ENCODE peak calls at places on chromosome 3, in seven cellular contexts. One of them, this sample, is unnamed. For H3K4me1 and H3K27me3, the result is how much of the 10 kb centered on the place peaks cover.

GRCh38 chr3:113660901-113661300 is 35.5 kb downstream of the USF3 start:
- DNase-seq in HCT116: no peak
- DNase-seq in tibial artery: no peak
- DNase-seq in breast epithelium: no peak
- DNase-seq in upper lobe of right lung: no peak
- DNase-seq in adipocyte: no peak
- DNase-seq in GM23338: no peak
- DNase-seq in this sample: no peak

GRCh38 chr3:83193526-83193925 is 1432.1 kb upstream of the GBE1 start:
- DNase-seq in HCT116: no peak
- DNase-seq in tibial artery: no peak
- DNase-seq in breast epithelium: no peak
- DNase-seq in upper lobe of right lung: no peak
- DNase-seq in adipocyte: no peak
- DNase-seq in GM23338: no peak
- DNase-seq in this sample: no peak

GRCh38 chr3:186570941-186571643 is 572 bp downstream of the DNAJB11 start:
- DNase-seq in HCT116: no peak
- DNase-seq in tibial artery: no peak
- DNase-seq in breast epithelium: no peak
- DNase-seq in upper lobe of right lung: no peak
- DNase-seq in adipocyte: no peak
- DNase-seq in GM23338: peak
- DNase-seq in this sample: no peak

GRCh38 chr3:45143673-45144670 is 2.2 kb downstream of the CDCP1 start:
- DNase-seq in HCT116: no peak
- DNase-seq in tibial artery: no peak
- DNase-seq in breast epithelium: no peak
- DNase-seq in upper lobe of right lung: no peak
- DNase-seq in adipocyte: no peak
- DNase-seq in GM23338: no peak
- DNase-seq in this sample: no peak

GRCh38 chr3:125403789-125404188 is 28.7 kb upstream of the ZNF148 start:
- DNase-seq in HCT116: no peak
- DNase-seq in tibial artery: no peak
- DNase-seq in breast epithelium: no peak
- DNase-seq in upper lobe of right lung: no peak
- DNase-seq in adipocyte: peak
- DNase-seq in GM23338: peak
- DNase-seq in this sample: no peak

GRCh38 chr3:161660706-161661105 is 164.1 kb downstream of the OTOL1 start:
- DNase-seq in HCT116: no peak
- DNase-seq in tibial artery: no peak
- DNase-seq in breast epithelium: no peak
- DNase-seq in upper lobe of right lung: no peak
- DNase-seq in adipocyte: no peak
- DNase-seq in GM23338: no peak
- DNase-seq in this sample: no peak

GRCh38 chr3:36923981-36924747 is 20.7 kb downstream of the TRANK1 start:
- DNase-seq in HCT116: no peak
- DNase-seq in tibial artery: no peak
- DNase-seq in breast epithelium: no peak
- DNase-seq in upper lobe of right lung: no peak
- DNase-seq in adipocyte: no peak
- DNase-seq in GM23338: no peak
- DNase-seq in this sample: no peak

GRCh38 chr3:41328916-41329315 is 129.6 kb downstream of the CTNNB1 start:
- DNase-seq in HCT116: no peak
- DNase-seq in tibial artery: no peak
- DNase-seq in breast epithelium: no peak
- DNase-seq in upper lobe of right lung: no peak
- DNase-seq in adipocyte: peak
- DNase-seq in GM23338: no peak
- DNase-seq in this sample: no peak

GRCh38 chr3:45907769-45908705 is 21.7 kb downstream of the CCR9 start:
- DNase-seq in HCT116: no peak
- DNase-seq in tibial artery: no peak
- DNase-seq in breast epithelium: no peak
- DNase-seq in upper lobe of right lung: no peak
- DNase-seq in adipocyte: peak
- DNase-seq in GM23338: no peak
- DNase-seq in this sample: no peak

GRCh38 chr3:72951259-72951722 is 45.3 kb upstream of the PPP4R2 start:
- DNase-seq in HCT116: no peak
- DNase-seq in tibial artery: no peak
- DNase-seq in breast epithelium: no peak
- DNase-seq in upper lobe of right lung: no peak
- DNase-seq in adipocyte: peak
- DNase-seq in GM23338: no peak
- DNase-seq in this sample: no peak

GRCh38 chr3:134407247-134407640 is 33.0 kb upstream of the AMOTL2 start:
- DNase-seq in HCT116: no peak
- DNase-seq in tibial artery: no peak
- DNase-seq in breast epithelium: no peak
- DNase-seq in upper lobe of right lung: no peak
- DNase-seq in adipocyte: peak
- DNase-seq in GM23338: peak
- DNase-seq in this sample: peak

GRCh38 chr3:184636774-184637316 is 75.0 kb downstream of the MAGEF1 start:
- DNase-seq in HCT116: no peak
- DNase-seq in tibial artery: no peak
- DNase-seq in breast epithelium: peak
- DNase-seq in upper lobe of right lung: no peak
- DNase-seq in adipocyte: peak
- DNase-seq in GM23338: no peak
- DNase-seq in this sample: no peak

GRCh38 chr3:19901918-19902317 is 32.1 kb downstream of the EFHB start:
- DNase-seq in HCT116: no peak
- DNase-seq in tibial artery: no peak
- DNase-seq in breast epithelium: no peak
- DNase-seq in upper lobe of right lung: no peak
- DNase-seq in adipocyte: peak
- DNase-seq in GM23338: no peak
- DNase-seq in this sample: no peak

GRCh38 chr3:47646362-47646761 is 67.7 kb upstream of the CSPG5 start:
- DNase-seq in HCT116: no peak
- DNase-seq in tibial artery: no peak
- DNase-seq in breast epithelium: no peak
- DNase-seq in upper lobe of right lung: no peak
- DNase-seq in adipocyte: peak
- DNase-seq in GM23338: no peak
- DNase-seq in this sample: no peak

GRCh38 chr3:172836390-172836997 is 86.0 kb downstream of the ECT2 start:
- DNase-seq in HCT116: peak
- DNase-seq in tibial artery: no peak
- DNase-seq in breast epithelium: no peak
- DNase-seq in upper lobe of right lung: no peak
- DNase-seq in adipocyte: peak
- DNase-seq in GM23338: peak
- DNase-seq in this sample: peak

GRCh38 chr3:184710870-184711365 is 946 bp downstream of the MAGEF1 start:
- DNase-seq in HCT116: no peak
- DNase-seq in tibial artery: no peak
- DNase-seq in breast epithelium: no peak
- DNase-seq in upper lobe of right lung: no peak
- DNase-seq in adipocyte: peak
- DNase-seq in GM23338: no peak
- DNase-seq in this sample: no peak

GRCh38 chr3:43923101-43923979 is 232.6 kb downstream of the ABHD5 start:
- DNase-seq in HCT116: no peak
- DNase-seq in tibial artery: no peak
- DNase-seq in breast epithelium: no peak
- DNase-seq in upper lobe of right lung: no peak
- DNase-seq in adipocyte: no peak
- DNase-seq in GM23338: no peak
- DNase-seq in this sample: no peak

GRCh38 chr3:66797916-66798560 is 200.1 kb upstream of the KBTBD8 start:
- DNase-seq in HCT116: no peak
- DNase-seq in tibial artery: no peak
- DNase-seq in breast epithelium: no peak
- DNase-seq in upper lobe of right lung: peak
- DNase-seq in adipocyte: peak
- DNase-seq in GM23338: peak
- DNase-seq in this sample: no peak

GRCh38 chr3:115347737-115348136 is 200.6 kb upstream of the ZBTB20 start:
- DNase-seq in HCT116: no peak
- DNase-seq in tibial artery: no peak
- DNase-seq in breast epithelium: no peak
- DNase-seq in upper lobe of right lung: no peak
- DNase-seq in adipocyte: no peak
- DNase-seq in GM23338: peak
- DNase-seq in this sample: no peak

DNA sequence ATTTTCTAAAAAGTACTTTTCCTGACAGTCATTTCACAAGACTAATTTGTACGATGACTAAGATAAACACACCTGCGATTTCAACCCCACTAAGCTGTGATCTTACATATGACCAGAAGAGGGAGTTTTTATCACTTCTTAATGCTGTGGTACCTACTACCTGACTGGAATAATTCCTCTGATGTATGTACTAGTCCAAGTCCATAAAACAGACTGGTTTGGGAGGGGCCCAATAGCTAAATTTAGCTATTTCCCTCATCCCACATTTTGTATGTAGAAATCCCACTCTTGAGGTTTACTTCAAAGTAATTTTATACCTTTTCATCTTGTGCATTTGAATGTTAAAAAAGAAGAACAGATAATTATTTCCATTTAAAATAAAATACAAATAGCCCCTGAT is 49.7 kb upstream of the SCAANT1 start:
- DNase-seq in HCT116: peak
- DNase-seq in tibial artery: no peak
- DNase-seq in breast epithelium: no peak
- DNase-seq in upper lobe of right lung: no peak
- DNase-seq in adipocyte: peak
- DNase-seq in GM23338: peak
- DNase-seq in this sample: no peak
- H3K4me1 ChIP-seq in HCT116: under half
- H3K4me1 ChIP-seq in tibial artery: under half
- H3K4me1 ChIP-seq in breast epithelium: under half
- H3K4me1 ChIP-seq in upper lobe of right lung: under half
- H3K4me1 ChIP-seq in adipocyte: under half
- H3K4me1 ChIP-seq in GM23338: under half
- H3K4me1 ChIP-seq in this sample: under half

GRCh38 chr3:124325248-124325647 is 333.3 kb upstream of the ROPN1 start:
- DNase-seq in HCT116: no peak
- DNase-seq in tibial artery: no peak
- DNase-seq in breast epithelium: no peak
- DNase-seq in upper lobe of right lung: no peak
- DNase-seq in adipocyte: no peak
- DNase-seq in GM23338: no peak
- DNase-seq in this sample: no peak

GRCh38 chr3:124318014-124318413 is 326.1 kb upstream of the ROPN1 start:
- DNase-seq in HCT116: no peak
- DNase-seq in tibial artery: no peak
- DNase-seq in breast epithelium: no peak
- DNase-seq in upper lobe of right lung: no peak
- DNase-seq in adipocyte: no peak
- DNase-seq in GM23338: no peak
- DNase-seq in this sample: no peak

GRCh38 chr3:124322309-124322880 is 330.5 kb upstream of the ROPN1 start:
- DNase-seq in HCT116: no peak
- DNase-seq in tibial artery: no peak
- DNase-seq in breast epithelium: no peak
- DNase-seq in upper lobe of right lung: no peak
- DNase-seq in adipocyte: no peak
- DNase-seq in GM23338: no peak
- DNase-seq in this sample: no peak

GRCh38 chr3:124318650-124319049 is 326.7 kb upstream of the ROPN1 start:
- DNase-seq in HCT116: no peak
- DNase-seq in tibial artery: no peak
- DNase-seq in breast epithelium: no peak
- DNase-seq in upper lobe of right lung: no peak
- DNase-seq in adipocyte: no peak
- DNase-seq in GM23338: no peak
- DNase-seq in this sample: no peak

GRCh38 chr3:124322966-124323365 is 331.0 kb upstream of the ROPN1 start:
- DNase-seq in HCT116: no peak
- DNase-seq in tibial artery: no peak
- DNase-seq in breast epithelium: no peak
- DNase-seq in upper lobe of right lung: no peak
- DNase-seq in adipocyte: no peak
- DNase-seq in GM23338: no peak
- DNase-seq in this sample: no peak
- H3K27me3 ChIP-seq in HCT116: half or more
- H3K27me3 ChIP-seq in tibial artery: under half
- H3K27me3 ChIP-seq in breast epithelium: under half
- H3K27me3 ChIP-seq in upper lobe of right lung: under half
- H3K27me3 ChIP-seq in adipocyte: under half
- H3K27me3 ChIP-seq in GM23338: under half
- H3K27me3 ChIP-seq in this sample: under half

GRCh38 chr3:50229490-50229889 is 6.5 kb upstream of the GNAI2 start:
- DNase-seq in HCT116: no peak
- DNase-seq in tibial artery: no peak
- DNase-seq in breast epithelium: no peak
- DNase-seq in upper lobe of right lung: no peak
- DNase-seq in adipocyte: no peak
- DNase-seq in GM23338: no peak
- DNase-seq in this sample: no peak

GRCh38 chr3:50231581-50231980 is 4.4 kb upstream of the GNAI2 start:
- DNase-seq in HCT116: no peak
- DNase-seq in tibial artery: no peak
- DNase-seq in breast epithelium: no peak
- DNase-seq in upper lobe of right lung: no peak
- DNase-seq in adipocyte: no peak
- DNase-seq in GM23338: no peak
- DNase-seq in this sample: no peak

GRCh38 chr3:50233176-50233575 is 2.8 kb upstream of the GNAI2 start:
- DNase-seq in HCT116: no peak
- DNase-seq in tibial artery: no peak
- DNase-seq in breast epithelium: no peak
- DNase-seq in upper lobe of right lung: no peak
- DNase-seq in adipocyte: no peak
- DNase-seq in GM23338: no peak
- DNase-seq in this sample: no peak

GRCh38 chr3:50230106-50230832 is 5.7 kb upstream of the GNAI2 start:
- DNase-seq in HCT116: no peak
- DNase-seq in tibial artery: no peak
- DNase-seq in breast epithelium: no peak
- DNase-seq in upper lobe of right lung: no peak
- DNase-seq in adipocyte: no peak
- DNase-seq in GM23338: no peak
- DNase-seq in this sample: no peak

GRCh38 chr3:50230833-50231125 is 5.2 kb upstream of the GNAI2 start:
- DNase-seq in HCT116: no peak
- DNase-seq in tibial artery: no peak
- DNase-seq in breast epithelium: no peak
- DNase-seq in upper lobe of right lung: no peak
- DNase-seq in adipocyte: no peak
- DNase-seq in GM23338: no peak
- DNase-seq in this sample: no peak
- H3K4me1 ChIP-seq in HCT116: under half
- H3K4me1 ChIP-seq in tibial artery: under half
- H3K4me1 ChIP-seq in breast epithelium: under half
- H3K4me1 ChIP-seq in upper lobe of right lung: under half
- H3K4me1 ChIP-seq in adipocyte: under half
- H3K4me1 ChIP-seq in GM23338: under half
- H3K4me1 ChIP-seq in this sample: under half

DNA sequence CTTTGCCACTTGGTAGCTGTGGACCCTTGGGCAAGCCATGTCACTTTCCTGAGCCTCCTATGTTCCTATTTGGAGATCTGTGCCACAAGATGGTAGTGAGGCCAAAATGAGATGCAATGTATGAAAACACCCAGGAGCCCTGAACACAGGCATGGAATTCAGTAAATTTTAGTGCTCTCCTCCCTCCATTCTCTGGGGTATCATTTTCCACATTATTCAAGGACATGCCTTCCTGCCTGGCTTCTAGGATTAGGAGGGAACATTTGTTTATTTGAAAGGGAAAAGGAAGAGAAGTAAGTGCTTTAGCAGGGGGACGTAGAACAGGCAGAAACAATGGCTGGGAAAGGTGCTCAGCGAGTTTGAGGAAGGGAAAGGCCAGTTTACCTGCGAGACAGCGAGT is 98.8 kb downstream of the ATG7 start:
- DNase-seq in HCT116: no peak
- DNase-seq in tibial artery: no peak
- DNase-seq in breast epithelium: no peak
- DNase-seq in upper lobe of right lung: no peak
- DNase-seq in adipocyte: no peak
- DNase-seq in GM23338: no peak
- DNase-seq in this sample: no peak
- H3K27me3 ChIP-seq in HCT116: under half
- H3K27me3 ChIP-seq in tibial artery: under half
- H3K27me3 ChIP-seq in breast epithelium: under half
- H3K27me3 ChIP-seq in upper lobe of right lung: under half
- H3K27me3 ChIP-seq in adipocyte: under half
- H3K27me3 ChIP-seq in GM23338: under half
- H3K27me3 ChIP-seq in this sample: under half

This sample was measured in tibial nerve.